ENCODE peak calls at places on chromosomes 3 and 15, in seven cellular contexts. M, G, B, H, A, Y and J are unnamed samples.

GRCh38 chr15:51750942-51751686 is at the start of gene TMOD2:
- DNase-seq in M (peak; percentile 54), G (peak; percentile 62), B (no peak), H (peak; percentile 71), A (peak; percentile 61), Y (peak; percentile 81), J (peak; percentile 40)

GRCh38 chr3:196740476-196741400 is 1.1 kb downstream of the PAK2 start:
- DNase-seq in M (peak; percentile 68), G (no peak), B (no peak), H (no peak), A (peak; percentile 57), Y (no peak), J (peak; percentile 20)

GRCh38 chr3:112813723-112814171 is 32.9 kb downstream of the CD200R1L start:
- DNase-seq in M (no peak), G (no peak), B (no peak), H (no peak), A (no peak), Y (no peak), J (no peak)

GRCh38 chr15:100975043-100975442 is 55.9 kb downstream of the LRRK1 start:
- DNase-seq in M (no peak), G (no peak), B (no peak), H (no peak), A (no peak), Y (no peak), J (no peak)

GRCh38 chr15:43748376-43748775 is 2.1 kb downstream of the PDIA3 start:
- DNase-seq in M (peak; percentile 54), G (no peak), B (no peak), H (no peak), A (peak; percentile 20), Y (no peak), J (no peak)

GRCh38 chr3:13564751-13565560 is 16.0 kb downstream of the FBLN2 start:
- DNase-seq in M (no peak), G (no peak), B (no peak), H (no peak), A (no peak), Y (no peak), J (no peak)

GRCh38 chr15:79195239-79195638 is 87.3 kb upstream of the ANKRD34C start:
- DNase-seq in M (no peak), G (no peak), B (no peak), H (no peak), A (no peak), Y (no peak), J (no peak)

GRCh38 chr3:193716155-193716554 is 123.1 kb downstream of the OPA1 start:
- DNase-seq in M (no peak), G (no peak), B (no peak), H (no peak), A (no peak), Y (no peak), J (no peak)

GRCh38 chr3:129001817-129002572 is 891 bp downstream of the EFCC1 start:
- DNase-seq in M (peak; percentile 36), G (no peak), B (no peak), H (no peak), A (peak; percentile 69), Y (no peak), J (no peak)

GRCh38 chr15:81722982-81723381 is 322.8 kb downstream of the MEX3B start:
- DNase-seq in M (no peak), G (no peak), B (no peak), H (no peak), A (no peak), Y (no peak), J (no peak)

GRCh38 chr3:183301937-183302580 is 49.0 kb downstream of the B3GNT5 start:
- DNase-seq in M (no peak), G (no peak), B (no peak), H (no peak), A (no peak), Y (no peak), J (no peak)

GRCh38 chr3:13073042-13073906 is at the start of gene IQSEC1:
- DNase-seq in M (peak; percentile 56), G (peak; percentile 69), B (no peak), H (peak; percentile 70), A (peak; percentile 82), Y (peak; percentile 92), J (no peak)

GRCh38 chr15:60611592-60612346 is 132.8 kb upstream of the ICE2 start:
- DNase-seq in M (no peak), G (no peak), B (no peak), H (no peak), A (no peak), Y (no peak), J (no peak)

GRCh38 chr15:76340198-76340801 is 3.7 kb downstream of the ISL2 start:
- DNase-seq in M (no peak), G (peak; percentile 23), B (no peak), H (no peak), A (peak; percentile 39), Y (peak; percentile 79), J (peak; percentile 45)

GRCh38 chr3:115100172-115100571 is 46.9 kb downstream of the ZBTB20 start:
- DNase-seq in M (peak; percentile 65), G (no peak), B (no peak), H (no peak), A (no peak), Y (no peak), J (no peak)

GRCh38 chr15:23002920-23003319 is 22.8 kb upstream of the CYFIP1 start:
- DNase-seq in M (no peak), G (peak; percentile 21), B (no peak), H (no peak), A (no peak), Y (no peak), J (no peak)

GRCh38 chr3:109683746-109684145 is 346.4 kb upstream of the DPPA4 start:
- DNase-seq in M (no peak), G (no peak), B (no peak), H (no peak), A (no peak), Y (no peak), J (no peak)

GRCh38 chr3:159937561-159937960 is 51.1 kb upstream of the IL12A start:
- DNase-seq in M (no peak), G (no peak), B (no peak), H (no peak), A (no peak), Y (no peak), J (no peak)

GRCh38 chr15:38886315-38887163 is 321.9 kb upstream of the RASGRP1 start:
- DNase-seq in M (no peak), G (no peak), B (no peak), H (no peak), A (no peak), Y (no peak), J (no peak)

GRCh38 chr15:80289558-80290277 is 37.7 kb upstream of the CTXND1 start:
- DNase-seq in M (no peak), G (no peak), B (no peak), H (no peak), A (no peak), Y (no peak), J (no peak)

GRCh38 chr3:107676469-107677309 is 153.9 kb downstream of the BBX start:
- DNase-seq in M (peak; percentile 35), G (no peak), B (peak; percentile 49), H (no peak), A (no peak), Y (no peak), J (peak; percentile 11)

GRCh38 chr3:118818386-118818785 is 216.3 kb downstream of the IGSF11 start:
- DNase-seq in M (no peak), G (no peak), B (no peak), H (no peak), A (no peak), Y (no peak), J (no peak)